ENCODE peak calls at places on chromosomes 1 and 21, in five cellular contexts. A is mammary epithelial cell, H is fibroblast of pulmonary artery, L is A549, K is tibial artery. V is an unnamed sample.

GRCh38 chr1:53573522-53573921 is 114.3 kb downstream of the DMRTB1 start:
- DNase-seq in A (no peak), H (no peak), L (no peak), K (peak), V (no peak)

GRCh38 chr1:10762875-10763274 is 33.6 kb downstream of the CASZ1 start:
- DNase-seq in A (no peak), H (no peak), L (no peak), K (no peak), V (no peak)

GRCh38 chr1:71270394-71270793 is 189.6 kb upstream of the ZRANB2 start:
- DNase-seq in A (no peak), H (no peak), L (no peak), K (no peak), V (no peak)

GRCh38 chr1:155131846-155132245 is 3.8 kb upstream of the SLC50A1 start:
- DNase-seq in A (no peak), H (no peak), L (no peak), K (no peak), V (no peak)

GRCh38 chr1:95301614-95302013 is 67.6 kb downstream of the RWDD3 start:
- DNase-seq in A (no peak), H (no peak), L (no peak), K (no peak), V (no peak)

GRCh38 chr1:2800664-2801045 is 838 bp downstream of the TTC34 start:
- DNase-seq in A (no peak), H (no peak), L (no peak), K (peak), V (no peak)

GRCh38 chr1:209527372-209527771 is 56.1 kb upstream of the CAMK1G start:
- DNase-seq in A (peak), H (peak), L (no peak), K (no peak), V (peak)

GRCh38 chr1:201348211-201348566 is 29.3 kb downstream of the TNNT2 start:
- DNase-seq in A (peak), H (peak), L (peak), K (no peak), V (peak)

GRCh38 chr1:103945774-103946173 is 196.1 kb downstream of the AMY1C start:
- DNase-seq in A (no peak), H (no peak), L (no peak), K (no peak), V (no peak)

GRCh38 chr1:87939486-87939885 is 610.8 kb downstream of the LMO4 start:
- DNase-seq in A (no peak), H (no peak), L (no peak), K (no peak), V (no peak)

GRCh38 chr21:35529141-35529863 is 480.2 kb upstream of the RUNX1 start:
- DNase-seq in A (no peak), H (peak), L (no peak), K (no peak), V (peak)

GRCh38 chr1:204302769-204303168 is 57.0 kb downstream of the PLEKHA6 start:
- DNase-seq in A (no peak), H (no peak), L (no peak), K (no peak), V (no peak)

GRCh38 chr1:112625696-112626095 is 6.1 kb downstream of the CAPZA1 start:
- DNase-seq in A (peak), H (peak), L (peak), K (no peak), V (peak)

GRCh38 chr1:110319332-110320167 is 19.6 kb upstream of the RBM15 start:
- DNase-seq in A (no peak), H (peak), L (no peak), K (no peak), V (no peak)

GRCh38 chr1:234226106-234226818 is 147.0 kb upstream of the COA6 start:
- DNase-seq in A (no peak), H (no peak), L (no peak), K (no peak), V (no peak)

GRCh38 chr1:155086182-155086741 is 7.6 kb downstream of the EFNA3 start:
- DNase-seq in A (no peak), H (peak), L (peak), K (peak), V (peak)

GRCh38 chr1:5269901-5270300 is 615.5 kb downstream of the AJAP1 start:
- DNase-seq in A (no peak), H (no peak), L (no peak), K (no peak), V (no peak)

GRCh38 chr1:62941780-62942179 is 157.8 kb downstream of the ATG4C start:
- DNase-seq in A (no peak), H (no peak), L (no peak), K (no peak), V (no peak)

GRCh38 chr1:102098536-102098935 is 101.8 kb upstream of the OLFM3 start:
- DNase-seq in A (peak), H (no peak), L (no peak), K (no peak), V (no peak)

GRCh38 chr21:43928726-43929125 is 63.7 kb downstream of the AGPAT3 start:
- DNase-seq in A (no peak), H (no peak), L (no peak), K (no peak), V (no peak)

GRCh38 chr1:19325958-19326747 is 14.0 kb downstream of the SLC66A1 start:
- DNase-seq in A (no peak), H (no peak), L (no peak), K (no peak), V (no peak)

GRCh38 chr1:19326748-19327065 is 14.6 kb downstream of the SLC66A1 start:
- DNase-seq in A (no peak), H (no peak), L (no peak), K (no peak), V (no peak)

GRCh38 chr1:19324665-19324990 is 12.5 kb downstream of the SLC66A1 start:
- DNase-seq in A (no peak), H (no peak), L (no peak), K (no peak), V (no peak)

GRCh38 chr1:19323987-19324664 is 12.0 kb downstream of the SLC66A1 start:
- DNase-seq in A (no peak), H (no peak), L (no peak), K (no peak), V (no peak)

DNA sequence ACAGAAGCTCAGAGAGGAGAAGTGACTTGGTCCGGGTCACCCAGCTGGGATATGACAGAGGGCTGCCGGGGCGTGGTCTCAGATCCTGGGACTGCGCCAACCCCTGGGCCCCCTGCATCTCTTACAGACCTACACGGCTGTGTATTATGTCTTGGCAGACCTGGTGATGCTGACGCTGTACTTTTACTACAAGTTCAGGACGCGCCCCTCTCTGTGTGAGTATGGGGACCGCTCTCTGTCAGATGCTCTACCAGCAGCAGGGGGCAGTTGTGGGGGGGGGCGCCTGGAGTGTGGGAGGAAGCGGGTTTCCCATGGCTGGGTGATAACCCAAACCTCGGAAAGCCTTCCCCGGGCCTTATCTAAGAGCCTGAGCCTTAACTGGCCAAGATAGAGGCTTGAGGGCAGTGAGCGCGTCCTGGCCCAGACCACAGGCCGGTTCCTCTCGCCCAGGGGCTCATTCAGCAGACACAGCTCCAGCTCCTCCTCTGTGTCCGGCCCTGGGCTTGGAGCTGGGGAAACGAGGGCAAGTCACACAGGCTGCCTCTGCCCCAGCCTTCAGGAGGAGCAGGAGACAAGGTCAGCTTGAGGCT is 13.3 kb downstream of the SLC66A1 start:
- DNase-seq in A (no peak), H (no peak), L (no peak), K (no peak), V (no peak)
- TF ChIP-seq CTCF in A (no peak), H (no peak), L (no peak), K (no peak), V (no peak)

GRCh38 chr1:36126005-36126716 is 1.1 kb upstream of the COL8A2 start:
- DNase-seq in A (no peak), H (no peak), L (no peak), K (no peak), V (no peak)
- H3K4me3 ChIP-seq in A (no peak), H (no peak), L (no peak), K (peak), V (no peak)

GRCh38 chr1:23798662-23799142 is 1.9 kb downstream of the GALE start:
- DNase-seq in A (no peak), H (no peak), L (peak), K (no peak), V (no peak)
- TF ChIP-seq CTCF in A (no peak), H (no peak), L (no peak), K (no peak), V (no peak)

DNA sequence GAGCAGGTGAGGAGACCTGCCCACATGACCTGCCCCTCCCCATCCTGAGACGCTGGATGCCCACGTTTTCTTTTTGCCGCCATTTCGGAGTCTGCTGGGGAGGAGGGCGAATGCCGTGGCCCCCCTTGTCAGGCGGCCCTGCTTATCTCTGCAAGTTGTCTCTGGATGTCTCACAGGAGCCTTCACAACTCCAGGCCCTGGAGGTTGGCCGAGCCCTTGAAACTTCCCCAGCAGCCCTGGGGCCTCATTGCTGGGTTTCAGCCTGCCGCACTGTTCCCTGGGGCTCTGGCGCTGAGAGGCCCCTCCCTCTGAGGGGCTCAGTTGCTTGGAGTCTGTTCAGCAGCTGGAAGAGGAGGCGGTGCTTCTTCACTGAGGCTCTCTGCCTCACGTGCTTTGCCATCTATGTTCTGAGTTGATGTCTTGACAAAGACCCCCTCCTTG is 29.8 kb upstream of the ZBTB21 start:
- DNase-seq in A (no peak), H (peak), L (no peak), K (no peak), V (peak)
- H3K4me3 ChIP-seq in A (no peak), H (no peak), L (no peak), K (no peak), V (no peak)